ENCODE peak calls at places on chromosomes 5 and 9, in nine cellular contexts. One of them, this sample, is unnamed.

GRCh38 chr5:24644757-24645156 is at the start of gene CDH10:
- DNase-seq in OCI-LY7: no peak
- DNase-seq in neural progenitor cell: peak
- DNase-seq in right lobe of liver: no peak
- DNase-seq in sigmoid colon: no peak
- DNase-seq in fibroblast of mammary gland: no peak
- DNase-seq in ovary: no peak
- DNase-seq in lower leg skin: no peak
- DNase-seq in brain microvascular endothelial cell: no peak
- DNase-seq in this sample: no peak

GRCh38 chr9:133421615-133422542 is at the start of gene ADAMTS13:
- DNase-seq in neural progenitor cell: peak
- DNase-seq in sigmoid colon: no peak
- DNase-seq in ovary: no peak
- DNase-seq in lower leg skin: no peak
- DNase-seq in right lobe of liver: no peak
- DNase-seq in OCI-LY7: peak
- DNase-seq in brain microvascular endothelial cell: no peak
- DNase-seq in fibroblast of mammary gland: peak
- DNase-seq in this sample: no peak

GRCh38 chr9:134348404-134349155 is 22.3 kb downstream of the RXRA start:
- DNase-seq in OCI-LY7: no peak
- DNase-seq in fibroblast of mammary gland: no peak
- DNase-seq in sigmoid colon: no peak
- DNase-seq in neural progenitor cell: no peak
- DNase-seq in brain microvascular endothelial cell: no peak
- DNase-seq in ovary: no peak
- DNase-seq in right lobe of liver: no peak
- DNase-seq in lower leg skin: no peak
- DNase-seq in this sample: no peak

GRCh38 chr5:80760178-80760577 is 105.4 kb upstream of the DHFR start:
- DNase-seq in neural progenitor cell: no peak
- DNase-seq in lower leg skin: no peak
- DNase-seq in fibroblast of mammary gland: no peak
- DNase-seq in right lobe of liver: no peak
- DNase-seq in OCI-LY7: no peak
- DNase-seq in sigmoid colon: no peak
- DNase-seq in ovary: no peak
- DNase-seq in brain microvascular endothelial cell: no peak
- DNase-seq in this sample: no peak

GRCh38 chr5:29853711-29854110 is 1339.8 kb upstream of the CDH6 start:
- DNase-seq in lower leg skin: no peak
- DNase-seq in OCI-LY7: no peak
- DNase-seq in right lobe of liver: no peak
- DNase-seq in fibroblast of mammary gland: no peak
- DNase-seq in brain microvascular endothelial cell: no peak
- DNase-seq in sigmoid colon: no peak
- DNase-seq in neural progenitor cell: no peak
- DNase-seq in ovary: no peak
- DNase-seq in this sample: no peak

GRCh38 chr9:132663851-132664250 is 5.9 kb downstream of the DDX31 start:
- DNase-seq in right lobe of liver: no peak
- DNase-seq in ovary: no peak
- DNase-seq in brain microvascular endothelial cell: no peak
- DNase-seq in sigmoid colon: no peak
- DNase-seq in OCI-LY7: no peak
- DNase-seq in lower leg skin: no peak
- DNase-seq in neural progenitor cell: no peak
- DNase-seq in fibroblast of mammary gland: no peak
- DNase-seq in this sample: no peak

GRCh38 chr5:177154003-177154643 is 20.6 kb downstream of the NSD1 start:
- DNase-seq in sigmoid colon: no peak
- DNase-seq in ovary: no peak
- DNase-seq in OCI-LY7: no peak
- DNase-seq in lower leg skin: peak
- DNase-seq in neural progenitor cell: no peak
- DNase-seq in fibroblast of mammary gland: peak
- DNase-seq in brain microvascular endothelial cell: no peak
- DNase-seq in right lobe of liver: no peak
- DNase-seq in this sample: no peak

GRCh38 chr5:138716456-138716924 is 36.7 kb upstream of the CTNNA1 start:
- DNase-seq in sigmoid colon: no peak
- DNase-seq in brain microvascular endothelial cell: no peak
- DNase-seq in right lobe of liver: no peak
- DNase-seq in ovary: no peak
- DNase-seq in lower leg skin: no peak
- DNase-seq in fibroblast of mammary gland: no peak
- DNase-seq in OCI-LY7: no peak
- DNase-seq in neural progenitor cell: peak
- DNase-seq in this sample: no peak

GRCh38 chr5:15463231-15463630 is 36.7 kb upstream of the FBXL7 start:
- DNase-seq in right lobe of liver: no peak
- DNase-seq in lower leg skin: no peak
- DNase-seq in OCI-LY7: no peak
- DNase-seq in fibroblast of mammary gland: peak
- DNase-seq in brain microvascular endothelial cell: peak
- DNase-seq in sigmoid colon: no peak
- DNase-seq in neural progenitor cell: peak
- DNase-seq in ovary: no peak
- DNase-seq in this sample: no peak

DNA sequence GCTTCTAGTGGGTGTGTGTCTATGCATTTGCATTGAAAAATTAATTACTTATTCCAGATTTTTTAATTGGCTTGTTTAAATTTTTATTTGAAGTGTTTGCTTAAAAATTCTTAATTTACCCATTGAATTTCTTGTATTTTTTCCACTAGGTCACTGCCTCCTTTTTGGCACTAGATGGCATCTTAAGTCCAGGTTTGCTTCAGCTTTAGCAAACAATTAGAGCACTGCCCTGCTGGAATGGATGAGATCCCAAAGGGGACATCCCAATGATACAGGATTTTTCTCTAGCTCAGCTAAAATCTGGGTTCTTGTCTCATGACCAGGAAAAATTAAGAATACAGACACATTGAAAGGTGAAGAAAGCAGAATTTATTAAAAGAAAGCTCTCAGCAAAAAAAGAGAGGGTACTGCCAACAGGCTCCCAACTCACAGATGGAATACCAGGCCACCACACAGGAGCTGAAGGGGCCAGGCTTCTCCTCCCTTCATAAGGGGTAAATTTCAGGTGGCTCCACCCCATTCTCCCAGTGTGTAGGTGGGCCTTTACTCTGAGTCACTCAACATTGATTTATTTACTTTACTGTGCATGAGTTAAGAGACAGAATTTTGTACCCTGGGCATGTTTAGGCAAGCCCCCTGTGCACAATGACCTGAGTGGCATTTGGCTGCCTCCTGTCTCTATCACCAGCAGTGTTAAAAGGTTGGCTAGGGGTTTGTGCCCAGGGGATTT is 532.4 kb downstream of the ANXA1 start:
- DNase-seq in right lobe of liver: no peak
- DNase-seq in lower leg skin: no peak
- DNase-seq in ovary: no peak
- DNase-seq in neural progenitor cell: peak
- DNase-seq in OCI-LY7: peak
- DNase-seq in fibroblast of mammary gland: peak
- DNase-seq in sigmoid colon: no peak
- DNase-seq in brain microvascular endothelial cell: peak
- DNase-seq in this sample: peak
- TF ChIP-seq CTCF in right lobe of liver: peak
- TF ChIP-seq CTCF in lower leg skin: no peak
- TF ChIP-seq CTCF in ovary: no peak
- TF ChIP-seq CTCF in neural progenitor cell: peak
- TF ChIP-seq CTCF in OCI-LY7: peak
- TF ChIP-seq CTCF in fibroblast of mammary gland: peak
- TF ChIP-seq CTCF in sigmoid colon: no peak
- TF ChIP-seq CTCF in brain microvascular endothelial cell: peak
- TF ChIP-seq CTCF in this sample: peak

DNA sequence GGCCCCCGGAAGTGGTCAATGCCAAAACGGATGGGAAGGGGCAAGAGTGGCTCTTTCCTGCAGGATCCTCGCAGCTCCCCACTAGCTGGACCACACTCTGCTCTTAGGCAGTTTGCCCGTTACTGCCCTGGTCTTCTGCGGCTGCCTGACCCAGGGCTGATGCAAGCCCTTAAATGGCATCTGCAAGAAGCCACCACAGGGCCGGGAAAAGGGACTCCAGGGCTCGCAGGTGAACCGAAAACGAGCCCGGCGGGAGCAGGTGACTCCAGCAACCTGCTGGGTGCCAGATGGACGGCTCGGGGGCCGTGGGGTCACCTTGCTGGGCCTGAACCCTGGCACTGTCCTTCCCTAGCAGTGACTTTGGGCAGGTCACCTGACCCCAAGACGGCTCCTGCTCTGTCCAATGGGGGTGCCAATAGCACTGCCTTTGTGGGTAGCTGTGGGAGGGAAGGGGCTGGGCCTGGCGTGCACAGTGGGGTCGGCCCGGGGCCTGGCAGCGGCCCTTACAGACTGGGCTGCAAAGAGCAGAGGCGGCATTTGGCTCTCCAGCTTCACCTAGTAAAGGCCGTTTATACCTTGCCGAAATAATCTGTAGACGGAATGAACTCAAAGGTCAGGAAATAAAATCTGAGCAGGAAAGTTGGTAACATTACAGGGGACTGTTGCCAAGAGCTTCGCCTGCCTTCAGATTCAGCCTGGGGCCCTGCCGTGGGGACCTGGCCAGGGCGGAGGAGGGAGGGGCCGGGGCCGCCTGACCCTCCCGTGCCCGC is 1.2 kb downstream of the TMEM250 start:
- DNase-seq in ovary: no peak
- DNase-seq in neural progenitor cell: no peak
- DNase-seq in right lobe of liver: peak
- DNase-seq in sigmoid colon: no peak
- DNase-seq in lower leg skin: no peak
- DNase-seq in fibroblast of mammary gland: no peak
- DNase-seq in brain microvascular endothelial cell: no peak
- DNase-seq in OCI-LY7: peak
- DNase-seq in this sample: no peak
- H3K4me3 ChIP-seq in ovary: peak
- H3K4me3 ChIP-seq in neural progenitor cell: peak
- H3K4me3 ChIP-seq in right lobe of liver: peak
- H3K4me3 ChIP-seq in sigmoid colon: peak
- H3K4me3 ChIP-seq in lower leg skin: peak
- H3K4me3 ChIP-seq in fibroblast of mammary gland: peak
- H3K4me3 ChIP-seq in brain microvascular endothelial cell: peak
- H3K4me3 ChIP-seq in OCI-LY7: peak
- H3K4me3 ChIP-seq in this sample: peak

DNA sequence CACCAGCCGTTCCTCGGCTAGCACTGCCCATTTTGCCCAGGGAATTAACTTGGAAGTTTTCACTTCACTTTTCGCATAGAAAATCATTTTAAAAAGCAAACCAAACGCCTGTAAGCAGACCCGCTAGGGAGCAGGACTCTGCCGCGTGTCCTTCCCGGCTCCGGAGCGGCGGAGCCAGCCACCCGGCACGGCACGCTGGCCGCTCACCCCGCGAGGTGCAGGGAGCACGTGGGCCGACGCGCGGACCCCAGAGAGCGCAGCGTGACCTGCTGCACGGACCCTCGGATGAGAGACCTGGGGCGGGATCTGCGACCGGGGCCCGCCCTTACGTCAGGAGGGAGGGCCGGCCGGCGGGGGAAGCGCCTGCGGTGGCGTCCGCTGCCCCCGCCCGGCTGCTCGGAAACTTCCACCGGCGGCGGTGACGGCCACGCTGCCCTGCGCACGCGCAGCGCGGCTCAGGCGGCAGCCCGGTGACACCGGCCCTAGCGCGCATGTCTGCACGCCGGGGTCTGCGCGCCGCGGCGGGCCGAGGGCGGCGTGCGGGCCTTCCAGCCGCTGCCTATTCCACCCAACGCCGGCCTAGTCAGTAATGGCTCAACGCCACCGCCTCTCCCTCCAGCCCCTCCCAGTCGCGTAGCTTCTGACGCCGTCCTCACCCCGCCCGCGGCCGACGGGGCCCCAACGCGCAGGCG is 504 bp upstream of the TENT4A start:
- DNase-seq in neural progenitor cell: peak
- DNase-seq in ovary: peak
- DNase-seq in right lobe of liver: peak
- DNase-seq in lower leg skin: peak
- DNase-seq in sigmoid colon: peak
- DNase-seq in fibroblast of mammary gland: peak
- DNase-seq in OCI-LY7: peak
- DNase-seq in brain microvascular endothelial cell: peak
- DNase-seq in this sample: no peak
- TF ChIP-seq CTCF in neural progenitor cell: no peak
- TF ChIP-seq CTCF in ovary: no peak
- TF ChIP-seq CTCF in right lobe of liver: no peak
- TF ChIP-seq CTCF in lower leg skin: no peak
- TF ChIP-seq CTCF in sigmoid colon: no peak
- TF ChIP-seq CTCF in fibroblast of mammary gland: no peak
- TF ChIP-seq CTCF in OCI-LY7: peak
- TF ChIP-seq CTCF in brain microvascular endothelial cell: no peak
- TF ChIP-seq CTCF in this sample: no peak

GRCh38 chr5:14172149-14172795 is 29.1 kb downstream of the TRIO start:
- DNase-seq in neural progenitor cell: peak
- DNase-seq in right lobe of liver: no peak
- DNase-seq in OCI-LY7: peak
- DNase-seq in ovary: no peak
- DNase-seq in fibroblast of mammary gland: no peak
- DNase-seq in lower leg skin: no peak
- DNase-seq in brain microvascular endothelial cell: no peak
- DNase-seq in sigmoid colon: no peak
- DNase-seq in this sample: no peak

GRCh38 chr5:14174235-14174636 is 31.1 kb downstream of the TRIO start:
- DNase-seq in fibroblast of mammary gland: no peak
- DNase-seq in right lobe of liver: no peak
- DNase-seq in lower leg skin: no peak
- DNase-seq in OCI-LY7: peak
- DNase-seq in sigmoid colon: no peak
- DNase-seq in neural progenitor cell: no peak
- DNase-seq in ovary: no peak
- DNase-seq in brain microvascular endothelial cell: no peak
- DNase-seq in this sample: no peak

GRCh38 chr5:14173419-14174234 is 30.5 kb downstream of the TRIO start:
- DNase-seq in sigmoid colon: no peak
- DNase-seq in lower leg skin: no peak
- DNase-seq in OCI-LY7: no peak
- DNase-seq in neural progenitor cell: no peak
- DNase-seq in ovary: no peak
- DNase-seq in fibroblast of mammary gland: no peak
- DNase-seq in brain microvascular endothelial cell: no peak
- DNase-seq in right lobe of liver: no peak
- DNase-seq in this sample: no peak

GRCh38 chr5:14171091-14171490 is 27.9 kb downstream of the TRIO start:
- DNase-seq in fibroblast of mammary gland: peak
- DNase-seq in ovary: no peak
- DNase-seq in lower leg skin: no peak
- DNase-seq in sigmoid colon: no peak
- DNase-seq in brain microvascular endothelial cell: no peak
- DNase-seq in right lobe of liver: no peak
- DNase-seq in neural progenitor cell: no peak
- DNase-seq in OCI-LY7: no peak
- DNase-seq in this sample: no peak

DNA sequence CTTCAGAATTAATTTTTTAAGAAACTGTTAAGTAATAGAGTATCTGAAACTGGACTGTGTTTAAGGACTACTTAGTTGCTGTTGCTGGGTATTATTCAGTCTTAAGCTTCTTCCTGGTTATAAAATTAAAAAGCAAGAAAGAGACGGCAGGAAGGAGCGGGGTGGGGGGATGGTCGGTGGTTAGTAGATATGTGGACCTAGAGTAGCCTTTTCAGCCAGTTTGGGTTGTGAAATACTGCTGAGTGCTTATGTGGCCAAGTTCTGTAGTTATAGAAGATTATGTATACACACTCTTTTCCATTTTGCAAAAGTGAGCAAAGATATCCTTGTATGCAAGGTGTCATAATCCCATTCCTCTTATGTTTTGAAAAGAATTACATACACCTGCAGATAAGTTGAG is 28.5 kb downstream of the TRIO start:
- DNase-seq in neural progenitor cell: no peak
- DNase-seq in OCI-LY7: no peak
- DNase-seq in right lobe of liver: no peak
- DNase-seq in brain microvascular endothelial cell: peak
- DNase-seq in fibroblast of mammary gland: peak
- DNase-seq in ovary: no peak
- DNase-seq in lower leg skin: no peak
- DNase-seq in sigmoid colon: no peak
- DNase-seq in this sample: no peak
- H3K4me3 ChIP-seq in neural progenitor cell: no peak
- H3K4me3 ChIP-seq in OCI-LY7: peak
- H3K4me3 ChIP-seq in right lobe of liver: no peak
- H3K4me3 ChIP-seq in brain microvascular endothelial cell: no peak
- H3K4me3 ChIP-seq in fibroblast of mammary gland: no peak
- H3K4me3 ChIP-seq in ovary: no peak
- H3K4me3 ChIP-seq in lower leg skin: no peak
- H3K4me3 ChIP-seq in sigmoid colon: no peak
- H3K4me3 ChIP-seq in this sample: no peak